ENCODE peak calls at places on chromosomes 12 and 14, in five cellular contexts. Y, W, J, H and C are unnamed samples.

GRCh38 chr12:52137746-52138145 is 54.1 kb downstream of the KRT80 start:
- DNase-seq in J (no peak), Y (no peak), H (no peak), W (no peak), C (no peak)

GRCh38 chr14:80607430-80608200 is 333.9 kb downstream of the CEP128 start:
- DNase-seq in J (no peak), Y (no peak), W (no peak), H (no peak), C (no peak)

GRCh38 chr14:89641495-89642162 is 224.6 kb upstream of the FOXN3 start:
- DNase-seq in Y (no peak), W (no peak), J (no peak), H (no peak), C (no peak)

GRCh38 chr12:55728932-55729591 is at the start of gene CD63:
- DNase-seq in W (peak), Y (peak), J (no peak), H (peak), C (peak)

GRCh38 chr12:89073027-89073398 is 279.3 kb downstream of the DUSP6 start:
- DNase-seq in J (no peak), W (no peak), Y (no peak), H (peak), C (no peak)

GRCh38 chr14:73462078-73462715 is 3.9 kb upstream of the NUMB start:
- DNase-seq in J (no peak), H (peak), Y (no peak), W (peak), C (no peak)

GRCh38 chr14:61505815-61506809 is 184.7 kb downstream of the PRKCH start:
- DNase-seq in J (no peak), Y (no peak), H (no peak), W (no peak), C (no peak)

GRCh38 chr14:67551940-67552339 is 18.9 kb downstream of the PLEKHH1 start:
- DNase-seq in H (no peak), W (no peak), J (no peak), Y (no peak), C (no peak)

GRCh38 chr14:76546426-76547221 is 170.7 kb downstream of the ESRRB start:
- DNase-seq in Y (no peak), J (no peak), W (peak), H (peak), C (no peak)

GRCh38 chr14:32201816-32202467 is at the start of gene RNU6-7:
- DNase-seq in J (peak), Y (no peak), H (peak), W (peak), C (no peak)

GRCh38 chr12:123238961-123239360 is 5.7 kb downstream of the MTRFR start:
- DNase-seq in J (no peak), H (no peak), W (no peak), Y (no peak), C (no peak)

GRCh38 chr12:24880732-24881131 is 68.2 kb downstream of the BCAT1 start:
- DNase-seq in H (no peak), W (no peak), Y (no peak), J (no peak), C (no peak)

GRCh38 chr12:34142430-34142829 is 120.1 kb downstream of the ALG10 start:
- DNase-seq in J (no peak), H (no peak), W (no peak), Y (no peak), C (no peak)

GRCh38 chr14:103123634-103124500 is 606 bp downstream of the TNFAIP2 start:
- DNase-seq in H (no peak), W (peak), Y (no peak), J (no peak), C (no peak)

GRCh38 chr14:100840751-100841444 is 15.0 kb downstream of the MEG3 start:
- DNase-seq in Y (no peak), J (no peak), H (no peak), W (no peak), C (no peak)

GRCh38 chr14:21525995-21526671 is at the start of gene SALL2:
- DNase-seq in H (peak), J (peak), Y (peak), W (peak), C (peak)

GRCh38 chr12:5395443-5396401 is 36.2 kb upstream of the NTF3 start:
- DNase-seq in H (peak), W (no peak), Y (no peak), J (no peak), C (no peak)

GRCh38 chr12:92745874-92746553 is 43.2 kb downstream of the PLEKHG7 start:
- DNase-seq in Y (no peak), J (no peak), H (no peak), W (peak), C (no peak)

GRCh38 chr14:35292770-35293561 is 784 bp downstream of the PSMA6 start:
- DNase-seq in J (no peak), H (no peak), W (no peak), Y (no peak), C (no peak)

GRCh38 chr12:85036241-85036707 is at the start of the genes LRRIQ1 and TSPAN19:
- DNase-seq in H (peak), J (no peak), Y (no peak), W (peak), C (peak)

GRCh38 chr12:21336656-21337055 is 1.9 kb upstream of the SLCO1A2 start:
- DNase-seq in H (peak), Y (no peak), W (no peak), J (no peak), C (no peak)

GRCh38 chr12:56297400-56297799 is 2.7 kb downstream of the CS start:
- DNase-seq in Y (no peak), H (no peak), J (no peak), W (no peak), C (no peak)

GRCh38 chr14:68792022-68792829 is 641 bp downstream of the ZFP36L1 start:
- DNase-seq in J (no peak), Y (no peak), H (no peak), W (peak), C (no peak)

GRCh38 chr14:95078841-95079240 is 78.5 kb downstream of the DICER1 start:
- DNase-seq in W (no peak), J (no peak), Y (no peak), H (no peak), C (no peak)

GRCh38 chr12:46908236-46908935 is 82.6 kb upstream of the SLC38A4 start:
- DNase-seq in H (no peak), Y (no peak), J (no peak), W (no peak), C (no peak)

GRCh38 chr12:68259318-68259940 is 6.0 kb upstream of the IL22 start:
- DNase-seq in H (no peak), J (no peak), Y (no peak), W (no peak), C (no peak)

GRCh38 chr14:63901434-63902085 is 48.8 kb downstream of the SYNE2 start:
- DNase-seq in Y (no peak), J (no peak), W (no peak), H (no peak), C (no peak)

GRCh38 chr12:53495903-53496751 is 3.1 kb downstream of the MAP3K12 start:
- DNase-seq in W (peak), J (no peak), H (peak), Y (no peak), C (no peak)

GRCh38 chr12:51183349-51183748 is 10.4 kb upstream of the TFCP2 start:
- DNase-seq in Y (no peak), J (no peak), H (no peak), W (no peak), C (no peak)